ENCODE peak calls at places on chromosomes 2 and 18, in four cellular contexts. X is stomach, F is transverse colon, K is body of pancreas. D is an unnamed sample.

GRCh38 chr2:161122772-161123530 is 37.3 kb upstream of the TANK start:
- DNase-seq in F (peak; percentile 49), X (no peak), K (peak; percentile 64), D (peak; percentile 77)

GRCh38 chr2:46120792-46121565 is 176.2 kb upstream of the EPAS1 start:
- DNase-seq in F (peak; percentile 83), X (no peak), K (no peak), D (no peak)

GRCh38 chr2:937530-937929 is 13.1 kb upstream of the SNTG2 start:
- DNase-seq in F (no peak), X (no peak), K (no peak), D (no peak)

GRCh38 chr18:36769611-36770314 is 59.0 kb downstream of the TPGS2 start:
- DNase-seq in F (no peak), K (peak; percentile 60), X (no peak), D (no peak)

GRCh38 chr2:71935291-71935848 is 212.3 kb downstream of the CYP26B1 start:
- DNase-seq in F (peak; percentile 32), X (no peak), K (no peak), D (no peak)

GRCh38 chr2:195533771-195534642 is 123.0 kb upstream of the SLC39A10 start:
- DNase-seq in X (no peak), F (peak; percentile 19), K (no peak), D (peak; percentile 60)

GRCh38 chr2:43300781-43301586 is 74.6 kb upstream of the ZFP36L2 start:
- DNase-seq in X (peak; percentile 76), F (peak; percentile 37), K (peak; percentile 81), D (no peak)

GRCh38 chr18:74949611-74950010 is 259.3 kb downstream of the PTGR3 start:
- DNase-seq in K (no peak), F (no peak), X (no peak), D (no peak)

GRCh38 chr2:153071090-153071489 is 352.7 kb downstream of the ARL6IP6 start:
- DNase-seq in X (no peak), F (no peak), K (no peak), D (no peak)

GRCh38 chr2:239644016-239644415 is 243.2 kb upstream of the HDAC4 start:
- DNase-seq in F (no peak), X (no peak), K (no peak), D (no peak)

GRCh38 chr2:152405206-152406118 is 70.5 kb downstream of the FMNL2 start:
- DNase-seq in X (no peak), F (no peak), K (peak; percentile 19), D (no peak)

GRCh38 chr2:96553176-96553956 is 16.8 kb downstream of the ARID5A start:
- DNase-seq in K (no peak), X (no peak), F (no peak), D (no peak)

GRCh38 chr2:133334923-133335322 is 233.3 kb downstream of the NCKAP5 start:
- DNase-seq in X (no peak), K (no peak), F (no peak), D (no peak)

GRCh38 chr18:57737661-57738060 is 65.5 kb downstream of the ATP8B1 start:
- DNase-seq in K (peak; percentile 53), X (peak; percentile 65), F (peak; percentile 48), D (peak; percentile 21)

GRCh38 chr2:5697554-5697953 is 5.4 kb downstream of the SOX11 start:
- DNase-seq in F (no peak), X (no peak), K (no peak), D (no peak)

GRCh38 chr2:232901711-232902578 is 31.9 kb downstream of the SNORC start:
- DNase-seq in X (peak; percentile 29), K (no peak), F (no peak), D (no peak)

GRCh38 chr18:50973367-50974126 is 5.7 kb downstream of the ELAC1 start:
- DNase-seq in F (no peak), X (no peak), K (no peak), D (no peak)

GRCh38 chr2:66317268-66317899 is 117.5 kb upstream of the MEIS1 start:
- DNase-seq in X (no peak), K (no peak), F (no peak), D (no peak)

GRCh38 chr2:45585267-45585861 is 25.7 kb downstream of the SRBD1 start:
- DNase-seq in X (no peak), F (no peak), K (peak; percentile 42), D (peak; percentile 54)

GRCh38 chr2:106269591-106270291 is 75.6 kb upstream of the UXS1 start:
- DNase-seq in F (peak; percentile 72), X (peak; percentile 92), K (peak; percentile 96), D (peak; percentile 61)

GRCh38 chr2:225668606-225669266 is 269.2 kb downstream of the NYAP2 start:
- DNase-seq in X (no peak), F (no peak), K (peak; percentile 10), D (peak; percentile 36)

GRCh38 chr2:104768694-104769093 is 85.2 kb upstream of the POU3F3 start:
- DNase-seq in X (no peak), K (no peak), F (no peak), D (no peak)

GRCh38 chr2:63044360-63045327 is 6.0 kb upstream of the OTX1 start:
- DNase-seq in F (no peak), K (no peak), X (no peak), D (no peak)

DNA sequence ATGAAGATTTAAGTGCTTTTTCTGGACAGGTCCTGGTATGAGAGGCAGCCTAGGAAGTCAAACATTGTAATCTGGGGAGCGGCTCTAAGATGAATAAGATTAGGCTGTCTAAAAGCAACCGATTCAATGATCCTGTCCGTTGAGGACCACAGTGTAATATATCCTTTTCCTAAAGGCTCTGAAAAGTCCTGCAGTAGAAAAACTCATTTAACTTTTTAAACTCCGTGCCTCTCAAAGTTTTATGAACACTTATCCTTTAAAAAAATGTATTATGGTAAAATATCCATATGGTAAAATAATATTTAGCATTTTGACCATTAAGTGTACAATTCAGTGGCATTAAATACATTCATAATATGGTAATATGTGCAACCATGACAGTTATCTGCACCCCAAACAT is 39.8 kb downstream of the ATOH8 start:
- DNase-seq in X (no peak), K (no peak), F (no peak), D (no peak)
- H3K4me1 ChIP-seq in X (peaks cover 66% of the 10 kb centered on the region), K (peaks cover 29% of the 10 kb centered on the region), F (peaks cover 14% of the 10 kb centered on the region), D (peaks cover 46% of the 10 kb centered on the region)

GRCh38 chr2:118853129-118853640 is 5.7 kb upstream of the EN1 start:
- DNase-seq in F (no peak), X (no peak), K (no peak), D (no peak)

GRCh38 chr2:118850171-118850900 is 2.9 kb upstream of the EN1 start:
- DNase-seq in K (no peak), X (no peak), F (no peak), D (no peak)

GRCh38 chr2:118852605-118853128 is 5.2 kb upstream of the EN1 start:
- DNase-seq in K (no peak), F (no peak), X (no peak), D (no peak)

GRCh38 chr2:118850901-118851268 is 3.4 kb upstream of the EN1 start:
- DNase-seq in X (no peak), F (no peak), K (no peak), D (no peak)

GRCh38 chr2:118851650-118852049 is 4.2 kb upstream of the EN1 start:
- DNase-seq in X (peak; percentile 3), K (no peak), F (no peak), D (no peak)
- TF ChIP-seq POLR2A in X (no peak), K (no peak), F (no peak), D (no peak)

GRCh38 chr2:203237501-203238238 is 1.1 kb upstream of the CYP20A1 start:
- DNase-seq in K (no peak), F (no peak), X (no peak), D (no peak)
- H3K4me3 ChIP-seq in K (no peak overlapping the region), F (no peak overlapping the region), X (peak overlapping the region; percentile 69), D (peak overlapping the region; percentile 97)

GRCh38 chr2:73100956-73101355 is 11.8 kb downstream of the RAB11FIP5 start:
- DNase-seq in K (no peak), F (no peak), X (no peak), D (no peak)
- H3K4me1 ChIP-seq in K (peaks cover 5% of the 10 kb centered on the region), F (no peaks in the 10 kb centered on the region), X (peaks cover 34% of the 10 kb centered on the region), D (no peaks in the 10 kb centered on the region)

GRCh38 chr2:97663626-97663961 is 250 bp downstream of the ACTR1B start:
- DNase-seq in X (no peak), K (no peak), F (no peak), D (no peak)
- TF ChIP-seq POLR2A in X (no peak), K (no peak), F (no peak), D (no peak)

D was measured in testis.